ENCODE peak calls at places on chromosome 12, in seven cellular contexts. D, C, H, P, U, O and A are unnamed samples.

GRCh38 chr12:77032406-77032805 is 33.0 kb downstream of the E2F7 start:
- DNase-seq in D (peak; percentile 52), C (no peak), H (no peak), P (no peak), U (no peak), O (no peak), A (no peak)

GRCh38 chr12:5568325-5568981 is 136.5 kb downstream of the NTF3 start:
- DNase-seq in D (no peak), C (no peak), H (no peak), P (no peak), U (no peak), O (no peak), A (no peak)

GRCh38 chr12:42756841-42757661 is 167.5 kb upstream of the PRICKLE1 start:
- DNase-seq in D (no peak), C (no peak), H (no peak), P (peak; percentile 97), U (no peak), O (no peak), A (no peak)

GRCh38 chr12:42507589-42507988 is 82.0 kb downstream of the PRICKLE1 start:
- DNase-seq in D (no peak), C (no peak), H (no peak), P (no peak), U (no peak), O (no peak), A (no peak)

GRCh38 chr12:32277774-32278173 is 121.6 kb upstream of the FGD4 start:
- DNase-seq in D (no peak), C (no peak), H (no peak), P (no peak), U (no peak), O (no peak), A (no peak)

GRCh38 chr12:109718390-109718789 is 4.8 kb downstream of the FAM222A start:
- DNase-seq in D (no peak), C (no peak), H (no peak), P (no peak), U (no peak), O (no peak), A (no peak)

GRCh38 chr12:90945070-90945649 is 9.8 kb downstream of the CCER1 start:
- DNase-seq in D (no peak), C (no peak), H (no peak), P (peak; percentile 24), U (no peak), O (no peak), A (no peak)

GRCh38 chr12:54277823-54278276 is 2.1 kb downstream of the CBX5 start:
- DNase-seq in D (peak; percentile 72), C (no peak), H (no peak), P (no peak), U (no peak), O (no peak), A (no peak)

GRCh38 chr12:27624586-27624985 is 71.7 kb upstream of the REP15 start:
- DNase-seq in D (no peak), C (no peak), H (no peak), P (no peak), U (no peak), O (no peak), A (no peak)

GRCh38 chr12:65821336-65821735 is 2.9 kb upstream of the HMGA2 start:
- DNase-seq in D (no peak), C (no peak), H (no peak), P (no peak), U (no peak), O (no peak), A (no peak)

GRCh38 chr12:18747960-18748359 is 10.0 kb downstream of the CAPZA3 start:
- DNase-seq in D (no peak), C (no peak), H (no peak), P (peak; percentile 95), U (no peak), O (no peak), A (no peak)

GRCh38 chr12:238116-238515 is 24.2 kb upstream of the SLC6A12 start:
- DNase-seq in D (no peak), C (no peak), H (no peak), P (no peak), U (no peak), O (no peak), A (no peak)

GRCh38 chr12:54352022-54352531 is 12.2 kb downstream of the GPR84 start:
- DNase-seq in D (no peak), C (peak; percentile 71), H (no peak), P (no peak), U (peak; percentile 84), O (no peak), A (peak; percentile 71)

GRCh38 chr12:94783343-94783742 is 133.0 kb upstream of the TMCC3 start:
- DNase-seq in D (no peak), C (no peak), H (no peak), P (no peak), U (no peak), O (no peak), A (no peak)

GRCh38 chr12:126784328-126784921 is 1482.5 kb upstream of the TMEM132C start:
- DNase-seq in D (peak; percentile 26), C (peak; percentile 20), H (no peak), P (peak; percentile 24), U (peak; percentile 48), O (peak; percentile 17), A (no peak)

GRCh38 chr12:104533134-104533533 is 76.4 kb downstream of the CHST11 start:
- DNase-seq in D (no peak), C (no peak), H (no peak), P (no peak), U (no peak), O (no peak), A (no peak)

DNA sequence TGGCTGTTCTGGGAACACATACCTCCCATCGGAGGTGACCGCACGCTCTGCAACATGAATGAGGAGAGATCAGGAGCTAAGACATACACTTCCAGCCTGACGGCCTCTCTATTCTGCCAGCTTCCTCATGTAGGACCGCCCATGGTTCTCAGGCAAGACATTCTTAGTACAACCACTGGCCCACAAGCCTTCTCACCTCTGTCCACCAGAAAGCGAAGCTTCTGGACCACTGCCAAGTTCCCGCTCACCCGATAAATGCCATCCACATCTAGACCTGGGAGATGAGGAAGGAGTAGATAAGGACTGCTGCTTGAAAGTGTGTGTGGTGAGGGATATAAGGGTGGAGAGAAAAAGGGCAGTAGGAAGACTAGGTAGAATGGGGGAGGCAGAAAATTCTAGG is 5.2 kb downstream of the ARHGAP9 start:
- DNase-seq in D (no peak), C (no peak), H (no peak), P (no peak), U (no peak), O (no peak), A (no peak)
- H3K4me3 ChIP-seq in D (no peak overlapping the region), C (no peak overlapping the region), H (no peak overlapping the region), P (no peak overlapping the region), U (no peak overlapping the region), O (no peak overlapping the region), A (no peak overlapping the region)

GRCh38 chr12:55745361-55746146 is 2.6 kb downstream of the GDF11 start:
- DNase-seq in D (no peak), C (no peak), H (no peak), P (no peak), U (no peak), O (no peak), A (no peak)

GRCh38 chr12:55748230-55748993 is 5.5 kb downstream of the GDF11 start:
- DNase-seq in D (no peak), C (no peak), H (no peak), P (no peak), U (no peak), O (no peak), A (no peak)

GRCh38 chr12:55746147-55746912 is 3.4 kb downstream of the GDF11 start:
- DNase-seq in D (no peak), C (no peak), H (no peak), P (no peak), U (no peak), O (no peak), A (no peak)

GRCh38 chr12:55743967-55744931 is 1.3 kb downstream of the GDF11 start:
- DNase-seq in D (no peak), C (no peak), H (no peak), P (no peak), U (no peak), O (no peak), A (no peak)

DNA sequence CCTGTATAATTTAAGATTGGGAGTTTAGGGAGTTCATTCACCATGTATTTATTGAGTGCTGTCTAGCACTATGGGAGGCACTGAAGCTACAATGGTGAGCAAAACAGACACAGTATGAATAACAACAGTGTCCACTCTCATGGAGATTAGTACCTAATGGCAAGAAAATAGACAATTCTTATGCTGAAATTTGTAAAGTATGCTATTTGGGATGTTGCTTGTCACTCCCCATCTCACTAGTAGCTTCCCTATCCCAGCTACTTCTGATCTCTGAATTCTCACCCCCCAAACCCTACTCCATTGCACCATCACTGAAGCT is 4.0 kb downstream of the GDF11 start:
- DNase-seq in D (no peak), C (no peak), H (no peak), P (no peak), U (no peak), O (no peak), A (no peak)
- H3K4me3 ChIP-seq in D (no peak overlapping the region), C (no peak overlapping the region), H (no peak overlapping the region), P (no peak overlapping the region), U (no peak overlapping the region), O (no peak overlapping the region), A (no peak overlapping the region)

GRCh38 chr12:1532796-1533195 is 61.6 kb downstream of the FBXL14 start:
- DNase-seq in D (no peak), C (no peak), H (no peak), P (no peak), U (no peak), O (no peak), A (no peak)
- H3K4me3 ChIP-seq in D (no peak overlapping the region), C (no peak overlapping the region), H (no peak overlapping the region), P (no peak overlapping the region), U (no peak overlapping the region), O (no peak overlapping the region), A (no peak overlapping the region)

DNA sequence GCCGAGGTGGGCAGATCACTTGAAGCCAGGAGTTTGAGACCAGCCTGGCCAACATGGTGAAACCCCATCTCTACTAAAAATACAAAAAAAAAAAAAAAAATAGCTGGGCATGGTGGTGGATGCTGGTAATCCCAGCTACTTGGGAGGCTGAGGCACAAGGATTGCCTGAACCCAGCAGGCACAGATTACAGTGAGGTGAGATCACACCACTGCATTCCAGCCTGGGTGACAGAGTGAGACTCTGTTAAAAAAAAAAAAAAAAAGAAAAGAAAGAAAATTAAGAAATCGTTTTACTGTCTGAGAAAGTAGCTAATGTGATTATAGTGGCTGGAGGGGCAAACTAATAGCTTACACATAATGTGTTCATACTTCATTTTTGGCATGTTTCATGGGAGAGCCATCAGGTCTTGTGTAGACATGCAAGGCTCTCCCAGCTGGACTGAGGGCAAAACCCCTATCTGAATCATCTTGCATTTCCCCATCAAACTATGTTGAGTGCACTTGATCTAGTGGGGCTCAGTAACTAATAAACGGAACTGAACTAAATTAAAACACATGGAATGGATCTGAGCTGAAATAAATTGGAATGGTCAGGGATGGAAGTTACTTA is 16.2 kb downstream of the KIF21A start:
- DNase-seq in D (no peak), C (no peak), H (no peak), P (no peak), U (no peak), O (no peak), A (no peak)
- H3K4me3 ChIP-seq in D (no peak overlapping the region), C (no peak overlapping the region), H (no peak overlapping the region), P (no peak overlapping the region), U (no peak overlapping the region), O (no peak overlapping the region), A (no peak overlapping the region)